ENCODE peak calls at places on chromosome 16, in six cellular contexts. One of them, this sample, is unnamed. For H3K9me3, the result is how much of the 10 kb centered on the place peaks cover.

GRCh38 chr16:72797606-72798005 is 250.3 kb downstream of the ZFHX3 start:
- DNase-seq in endodermal cell: no peak
- DNase-seq in Peyer's patch: no peak
- DNase-seq in lung: no peak
- DNase-seq in cardiac muscle cell: no peak
- DNase-seq in astrocyte: no peak
- DNase-seq in this sample: no peak

GRCh38 chr16:79658301-79659001 is 57.9 kb upstream of the MAF start:
- DNase-seq in lung: no peak
- DNase-seq in cardiac muscle cell: peak
- DNase-seq in Peyer's patch: no peak
- DNase-seq in endodermal cell: no peak
- DNase-seq in astrocyte: peak
- DNase-seq in this sample: peak

GRCh38 chr16:24482681-24483202 is 56.6 kb upstream of the RBBP6 start:
- DNase-seq in cardiac muscle cell: no peak
- DNase-seq in Peyer's patch: no peak
- DNase-seq in astrocyte: no peak
- DNase-seq in lung: no peak
- DNase-seq in endodermal cell: peak
- DNase-seq in this sample: no peak

GRCh38 chr16:80586476-80586875 is 45.7 kb downstream of the DYNLRB2 start:
- DNase-seq in endodermal cell: no peak
- DNase-seq in lung: no peak
- DNase-seq in cardiac muscle cell: no peak
- DNase-seq in Peyer's patch: no peak
- DNase-seq in astrocyte: no peak
- DNase-seq in this sample: no peak

GRCh38 chr16:73018796-73019455 is 29.0 kb downstream of the ZFHX3 start:
- DNase-seq in cardiac muscle cell: no peak
- DNase-seq in endodermal cell: peak
- DNase-seq in astrocyte: no peak
- DNase-seq in lung: no peak
- DNase-seq in Peyer's patch: no peak
- DNase-seq in this sample: no peak

GRCh38 chr16:49858200-49859129 is 2.6 kb upstream of the ZNF423 start:
- DNase-seq in Peyer's patch: no peak
- DNase-seq in endodermal cell: peak
- DNase-seq in astrocyte: peak
- DNase-seq in cardiac muscle cell: peak
- DNase-seq in lung: peak
- DNase-seq in this sample: no peak

GRCh38 chr16:62167551-62167950 is 131.3 kb upstream of the CDH8 start:
- DNase-seq in cardiac muscle cell: no peak
- DNase-seq in Peyer's patch: no peak
- DNase-seq in astrocyte: no peak
- DNase-seq in lung: no peak
- DNase-seq in endodermal cell: no peak
- DNase-seq in this sample: peak

GRCh38 chr16:2904922-2905240 is 6.8 kb upstream of the FLYWCH1 start:
- DNase-seq in endodermal cell: no peak
- DNase-seq in lung: no peak
- DNase-seq in cardiac muscle cell: no peak
- DNase-seq in astrocyte: no peak
- DNase-seq in Peyer's patch: no peak
- DNase-seq in this sample: no peak

GRCh38 chr16:81005644-81006471 is 827 bp downstream of the CMC2 start:
- DNase-seq in astrocyte: no peak
- DNase-seq in cardiac muscle cell: peak
- DNase-seq in lung: no peak
- DNase-seq in Peyer's patch: peak
- DNase-seq in endodermal cell: peak
- DNase-seq in this sample: peak

GRCh38 chr16:74923766-74924460 is 61.0 kb downstream of the WDR59 start:
- DNase-seq in cardiac muscle cell: peak
- DNase-seq in endodermal cell: no peak
- DNase-seq in Peyer's patch: no peak
- DNase-seq in astrocyte: peak
- DNase-seq in lung: peak
- DNase-seq in this sample: no peak

GRCh38 chr16:67462279-67462655 is 18.7 kb downstream of the ATP6V0D1 start:
- DNase-seq in endodermal cell: no peak
- DNase-seq in lung: no peak
- DNase-seq in astrocyte: no peak
- DNase-seq in Peyer's patch: no peak
- DNase-seq in cardiac muscle cell: no peak
- DNase-seq in this sample: no peak

GRCh38 chr16:23504453-23505179 is 5.7 kb downstream of the GGA2 start:
- DNase-seq in cardiac muscle cell: peak
- DNase-seq in astrocyte: peak
- DNase-seq in lung: peak
- DNase-seq in Peyer's patch: peak
- DNase-seq in endodermal cell: peak
- DNase-seq in this sample: peak

DNA sequence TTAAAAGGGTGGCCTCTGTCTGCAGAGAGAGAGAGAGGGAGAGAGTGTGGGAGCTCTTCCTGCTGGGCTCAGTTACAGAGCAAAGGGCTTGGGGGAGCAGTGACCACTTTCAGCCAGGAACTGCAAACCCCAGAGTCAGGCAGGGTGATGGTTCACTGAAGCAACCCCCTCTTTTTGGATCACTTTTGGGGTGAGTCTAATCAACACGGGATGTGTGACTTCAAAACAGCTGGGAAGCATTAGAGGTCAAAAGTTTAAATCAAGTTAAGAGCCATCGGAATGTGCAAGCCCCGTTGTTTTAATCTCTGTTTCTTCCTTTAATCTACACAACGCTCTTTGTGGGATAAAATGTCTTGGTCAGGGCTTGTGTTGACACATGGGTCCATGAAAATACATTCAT is 577.1 kb upstream of the CDH11 start:
- DNase-seq in Peyer's patch: no peak
- DNase-seq in lung: no peak
- DNase-seq in cardiac muscle cell: peak
- DNase-seq in endodermal cell: no peak
- DNase-seq in astrocyte: peak
- DNase-seq in this sample: no peak
- H3K4me3 ChIP-seq in Peyer's patch: no peak
- H3K4me3 ChIP-seq in lung: no peak
- H3K4me3 ChIP-seq in cardiac muscle cell: no peak
- H3K4me3 ChIP-seq in endodermal cell: no peak
- H3K4me3 ChIP-seq in astrocyte: no peak
- H3K4me3 ChIP-seq in this sample: no peak

GRCh38 chr16:22078656-22079055 is 13.7 kb upstream of the VWA3A start:
- DNase-seq in lung: no peak
- DNase-seq in astrocyte: no peak
- DNase-seq in Peyer's patch: no peak
- DNase-seq in cardiac muscle cell: no peak
- DNase-seq in endodermal cell: no peak
- DNase-seq in this sample: no peak

GRCh38 chr16:22081050-22081449 is 11.3 kb upstream of the VWA3A start:
- DNase-seq in Peyer's patch: no peak
- DNase-seq in endodermal cell: no peak
- DNase-seq in lung: no peak
- DNase-seq in cardiac muscle cell: no peak
- DNase-seq in astrocyte: no peak
- DNase-seq in this sample: no peak

GRCh38 chr16:22075043-22075757 is 17.1 kb upstream of the VWA3A start:
- DNase-seq in endodermal cell: no peak
- DNase-seq in lung: no peak
- DNase-seq in astrocyte: peak
- DNase-seq in Peyer's patch: no peak
- DNase-seq in cardiac muscle cell: no peak
- DNase-seq in this sample: peak

GRCh38 chr16:22075776-22076175 is 16.6 kb upstream of the VWA3A start:
- DNase-seq in lung: no peak
- DNase-seq in cardiac muscle cell: no peak
- DNase-seq in endodermal cell: no peak
- DNase-seq in Peyer's patch: no peak
- DNase-seq in astrocyte: no peak
- DNase-seq in this sample: no peak

GRCh38 chr16:22077700-22078313 is 14.5 kb upstream of the VWA3A start:
- DNase-seq in astrocyte: peak
- DNase-seq in cardiac muscle cell: peak
- DNase-seq in lung: peak
- DNase-seq in Peyer's patch: peak
- DNase-seq in endodermal cell: peak
- DNase-seq in this sample: peak
- TF ChIP-seq CTCF in astrocyte: peak
- TF ChIP-seq CTCF in cardiac muscle cell: peak
- TF ChIP-seq CTCF in lung: peak
- TF ChIP-seq CTCF in Peyer's patch: peak
- TF ChIP-seq CTCF in endodermal cell: peak
- TF ChIP-seq CTCF in this sample: peak

GRCh38 chr16:13612623-13613022 is 307.3 kb upstream of the ERCC4 start:
- DNase-seq in endodermal cell: no peak
- DNase-seq in cardiac muscle cell: no peak
- DNase-seq in lung: no peak
- DNase-seq in astrocyte: no peak
- DNase-seq in Peyer's patch: no peak
- DNase-seq in this sample: no peak

GRCh38 chr16:13611596-13611995 is 308.4 kb upstream of the ERCC4 start:
- DNase-seq in Peyer's patch: no peak
- DNase-seq in cardiac muscle cell: no peak
- DNase-seq in lung: no peak
- DNase-seq in astrocyte: no peak
- DNase-seq in endodermal cell: peak
- DNase-seq in this sample: no peak

GRCh38 chr16:13606804-13607203 is 313.1 kb upstream of the ERCC4 start:
- DNase-seq in endodermal cell: no peak
- DNase-seq in cardiac muscle cell: no peak
- DNase-seq in astrocyte: no peak
- DNase-seq in lung: no peak
- DNase-seq in Peyer's patch: no peak
- DNase-seq in this sample: no peak

DNA sequence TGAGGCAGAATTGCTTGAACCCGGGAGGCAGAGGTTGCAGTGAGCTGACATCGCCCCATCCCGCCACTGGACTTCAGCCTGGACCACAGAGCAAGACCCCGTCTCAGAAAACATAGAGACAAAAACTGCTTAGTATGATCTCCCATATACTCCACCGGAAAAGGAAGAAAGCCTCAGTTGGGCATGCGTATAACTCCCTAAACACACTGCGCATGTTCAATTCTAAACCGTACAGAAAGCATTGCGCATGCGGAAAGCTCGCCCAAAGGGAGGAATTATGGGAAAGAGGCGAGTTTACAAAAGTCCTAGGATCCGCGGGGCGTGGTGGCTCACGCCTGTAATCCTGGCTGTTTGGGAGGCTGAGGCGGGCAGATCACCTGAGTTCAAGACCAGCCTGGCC is 312.7 kb upstream of the ERCC4 start:
- DNase-seq in endodermal cell: no peak
- DNase-seq in Peyer's patch: no peak
- DNase-seq in cardiac muscle cell: no peak
- DNase-seq in lung: no peak
- DNase-seq in astrocyte: no peak
- DNase-seq in this sample: no peak
- H3K9me3 ChIP-seq in endodermal cell: under half
- H3K9me3 ChIP-seq in Peyer's patch: under half
- H3K9me3 ChIP-seq in cardiac muscle cell: under half
- H3K9me3 ChIP-seq in lung: under half
- H3K9me3 ChIP-seq in astrocyte: under half
- H3K9me3 ChIP-seq in this sample: under half

GRCh38 chr16:84614914-84615813 is 2.7 kb downstream of the COTL1 start:
- DNase-seq in astrocyte: no peak
- DNase-seq in endodermal cell: no peak
- DNase-seq in Peyer's patch: no peak
- DNase-seq in lung: no peak
- DNase-seq in cardiac muscle cell: no peak
- DNase-seq in this sample: no peak
- H3K4me3 ChIP-seq in astrocyte: peak
- H3K4me3 ChIP-seq in endodermal cell: no peak
- H3K4me3 ChIP-seq in Peyer's patch: no peak
- H3K4me3 ChIP-seq in lung: no peak
- H3K4me3 ChIP-seq in cardiac muscle cell: no peak
- H3K4me3 ChIP-seq in this sample: peak

DNA sequence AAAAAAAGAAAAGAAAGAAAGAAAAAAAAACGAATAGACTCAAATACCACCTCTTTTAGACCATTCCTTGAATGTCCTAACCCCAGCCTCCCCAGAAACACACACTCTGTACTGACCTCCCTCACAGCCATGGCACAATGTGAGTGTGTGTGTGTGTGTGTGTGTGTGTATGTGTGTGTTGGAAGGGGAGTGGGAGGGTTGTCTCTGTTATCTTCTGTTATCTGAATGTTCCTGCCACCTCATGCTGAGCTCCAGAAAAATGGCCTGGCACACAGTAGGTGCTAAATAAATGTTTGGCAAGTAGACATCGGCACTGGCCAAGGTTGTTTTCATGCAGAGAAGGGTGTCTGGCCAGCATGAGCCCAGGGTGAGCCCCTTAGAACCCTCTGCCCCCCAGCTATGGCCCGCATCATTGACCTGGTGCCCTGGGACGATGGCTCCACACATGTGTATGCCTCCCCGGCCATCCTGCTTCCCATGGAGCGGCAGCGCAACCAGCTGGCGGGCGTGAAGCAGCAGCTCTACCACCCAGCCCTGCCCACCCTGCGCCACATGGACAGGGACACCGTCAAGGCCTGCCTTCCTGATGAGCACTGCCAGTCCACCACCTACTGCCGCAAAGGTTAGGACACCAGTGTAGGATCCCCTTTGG is 6.6 kb upstream of the CNGB1 start:
- DNase-seq in astrocyte: no peak
- DNase-seq in endodermal cell: no peak
- DNase-seq in lung: no peak
- DNase-seq in cardiac muscle cell: no peak
- DNase-seq in Peyer's patch: no peak
- DNase-seq in this sample: no peak
- TF ChIP-seq CTCF in astrocyte: no peak
- TF ChIP-seq CTCF in endodermal cell: peak
- TF ChIP-seq CTCF in lung: no peak
- TF ChIP-seq CTCF in cardiac muscle cell: no peak
- TF ChIP-seq CTCF in Peyer's patch: no peak
- TF ChIP-seq CTCF in this sample: no peak

GRCh38 chr16:55889518-55889917 is 14.3 kb upstream of the CES5A start:
- DNase-seq in astrocyte: no peak
- DNase-seq in endodermal cell: no peak
- DNase-seq in cardiac muscle cell: no peak
- DNase-seq in Peyer's patch: no peak
- DNase-seq in lung: no peak
- DNase-seq in this sample: no peak

GRCh38 chr16:55898592-55898991 is 23.4 kb upstream of the CES5A start:
- DNase-seq in lung: no peak
- DNase-seq in endodermal cell: no peak
- DNase-seq in Peyer's patch: no peak
- DNase-seq in astrocyte: no peak
- DNase-seq in cardiac muscle cell: no peak
- DNase-seq in this sample: no peak

DNA sequence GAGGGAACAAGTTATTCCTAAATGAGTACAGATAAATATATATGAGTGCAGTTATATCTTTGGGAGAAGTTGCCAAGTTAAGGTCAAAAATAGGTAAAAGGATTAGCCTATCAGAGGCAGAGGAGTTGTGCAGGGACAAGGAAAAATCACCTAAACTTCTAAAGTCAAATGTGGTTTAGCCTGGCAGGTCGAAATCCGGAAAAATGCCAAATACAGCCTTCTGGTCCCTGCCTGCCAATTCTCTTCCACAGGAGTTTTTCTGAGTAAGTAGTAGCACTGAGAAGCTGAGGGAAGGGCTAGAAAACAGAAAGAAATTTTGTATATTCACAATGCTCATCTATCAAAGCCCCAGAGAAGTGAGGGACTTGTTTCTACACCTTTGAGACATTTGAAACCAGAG is 17.6 kb upstream of the CES5A start:
- DNase-seq in endodermal cell: no peak
- DNase-seq in cardiac muscle cell: no peak
- DNase-seq in lung: no peak
- DNase-seq in Peyer's patch: no peak
- DNase-seq in astrocyte: no peak
- DNase-seq in this sample: no peak
- H3K9me3 ChIP-seq in endodermal cell: half or more
- H3K9me3 ChIP-seq in cardiac muscle cell: under half
- H3K9me3 ChIP-seq in lung: under half
- H3K9me3 ChIP-seq in Peyer's patch: under half
- H3K9me3 ChIP-seq in astrocyte: under half
- H3K9me3 ChIP-seq in this sample: under half

This sample was measured in PC-3.